ENCODE peak calls at places on chromosomes 11 and 22, in nine cellular contexts. L, R, T, M, D, U, G, C and Q are unnamed samples.

GRCh38 chr22:35756722-35757121 is 39.0 kb downstream of the APOL5 start:
- DNase-seq in M (no peak), G (no peak), R (no peak), D (no peak), C (no peak), T (no peak), L (no peak), U (no peak), Q (no peak)

GRCh38 chr11:67604815-67605214 is 1.9 kb upstream of the NDUFV1 start:
- DNase-seq in C (no peak), L (no peak), M (no peak), D (no peak), U (peak; percentile 35), R (no peak), T (no peak), G (no peak), Q (no peak)

GRCh38 chr11:121300313-121300971 is 7.9 kb downstream of the SC5D start:
- DNase-seq in T (peak; percentile 55), C (no peak), U (no peak), L (no peak), R (no peak), D (peak; percentile 36), G (no peak), M (no peak), Q (no peak)

GRCh38 chr11:88709567-88709966 is 356.2 kb downstream of the GRM5 start:
- DNase-seq in G (peak; percentile 52), U (peak; percentile 50), D (no peak), R (no peak), C (no peak), T (no peak), M (no peak), L (no peak), Q (no peak)

GRCh38 chr11:127052420-127052819 is 51.9 kb upstream of the KIRREL3 start:
- DNase-seq in L (peak; percentile 23), C (no peak), R (no peak), M (no peak), U (no peak), G (no peak), D (no peak), T (no peak), Q (no peak)

GRCh38 chr11:35618497-35619029 is 303 bp downstream of the FJX1 start:
- DNase-seq in D (no peak), U (peak; percentile 84), M (peak; percentile 25), G (no peak), L (peak; percentile 43), C (no peak), R (peak; percentile 31), T (peak; percentile 50), Q (peak; percentile 48)

GRCh38 chr11:86799680-86800075 is 664 bp upstream of the PRSS23 start:
- DNase-seq in C (peak; percentile 52), R (no peak), U (peak; percentile 72), M (peak; percentile 49), L (no peak), D (no peak), G (no peak), T (no peak), Q (no peak)

GRCh38 chr11:12983331-12983730 is 25.8 kb upstream of the RASSF10 start:
- DNase-seq in D (no peak), G (no peak), M (no peak), C (no peak), U (no peak), T (no peak), L (no peak), R (no peak), Q (no peak)

GRCh38 chr22:28801845-28802594 is 1.7 kb upstream of the XBP1 start:
- DNase-seq in T (peak; percentile 88), C (no peak), G (no peak), R (no peak), M (no peak), L (no peak), D (no peak), U (no peak), Q (no peak)

GRCh38 chr11:86101941-86102407 is 33.1 kb upstream of the PICALM start:
- DNase-seq in T (no peak), U (no peak), C (no peak), D (no peak), L (no peak), M (no peak), G (no peak), R (no peak), Q (no peak)

GRCh38 chr11:83736689-83737088 is 450.5 kb upstream of the CCDC90B start:
- DNase-seq in C (no peak), L (no peak), T (no peak), R (no peak), U (no peak), M (no peak), D (no peak), G (no peak), Q (no peak)

GRCh38 chr22:28112548-28113043 is 193.5 kb upstream of the PITPNB start:
- DNase-seq in D (no peak), G (peak; percentile 65), C (peak; percentile 40), T (no peak), R (peak; percentile 48), L (peak; percentile 58), U (peak; percentile 93), M (peak; percentile 30), Q (no peak)

GRCh38 chr11:128779036-128779435 is 85.2 kb downstream of the FLI1 start:
- DNase-seq in D (no peak), L (no peak), U (no peak), C (no peak), G (no peak), T (no peak), R (no peak), M (no peak), Q (no peak)

GRCh38 chr22:29954203-29954855 is 71.4 kb downstream of the MTMR3 start:
- DNase-seq in L (no peak), R (no peak), G (no peak), U (no peak), M (no peak), C (no peak), T (no peak), D (no peak), Q (no peak)

GRCh38 chr11:6637871-6638270 is 17.7 kb downstream of the DCHS1 start:
- DNase-seq in D (no peak), G (no peak), M (peak; percentile 66), C (no peak), T (peak; percentile 77), U (no peak), R (no peak), L (no peak), Q (no peak)

GRCh38 chr11:109914038-109914437 is 179.2 kb upstream of the ZC3H12C start:
- DNase-seq in M (no peak), G (no peak), T (no peak), C (no peak), L (no peak), R (no peak), U (no peak), D (no peak), Q (no peak)

GRCh38 chr11:9562716-9563115 is 10.8 kb upstream of the WEE1 start:
- DNase-seq in U (no peak), G (no peak), D (no peak), T (no peak), L (no peak), C (no peak), M (no peak), R (no peak), Q (no peak)

GRCh38 chr11:4551346-4551979 is 6.5 kb downstream of the OR52M1 start:
- DNase-seq in D (no peak), T (no peak), C (peak; percentile 30), L (no peak), G (no peak), U (peak; percentile 50), M (no peak), R (no peak), Q (no peak)

GRCh38 chr11:92227954-92228935 is 3.6 kb downstream of the FAT3 start:
- DNase-seq in R (no peak), C (no peak), G (no peak), D (no peak), T (no peak), U (no peak), L (no peak), M (no peak), Q (no peak)
- H3K27ac ChIP-seq in R (no peak overlapping the region), C (no peak overlapping the region), G (no peak overlapping the region), D (no peak overlapping the region), T (no peak overlapping the region), U (peak overlapping the region; percentile 90), L (no peak overlapping the region), M (no peak overlapping the region), Q (no peak overlapping the region)

DNA sequence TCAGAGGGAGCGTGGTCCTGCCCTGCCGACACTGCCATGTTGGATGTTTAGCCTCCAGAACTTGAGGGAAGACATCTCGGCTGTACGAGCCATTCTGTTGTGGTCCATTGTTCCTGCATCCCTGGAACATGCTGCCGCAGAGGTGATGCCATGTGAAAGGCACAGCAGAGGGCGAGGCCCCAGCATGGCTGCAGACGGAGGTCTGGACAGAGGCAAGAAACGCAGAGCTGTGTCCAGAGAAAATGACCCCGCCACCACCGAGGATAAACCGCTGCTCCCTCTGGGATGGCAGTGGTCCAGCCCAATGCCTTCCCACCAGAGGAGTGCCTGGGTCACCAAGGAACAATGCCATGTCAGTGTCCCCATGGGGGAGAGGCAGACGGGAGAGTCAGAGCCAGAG is 1422.6 kb downstream of the TBC1D22A start:
- DNase-seq in L (no peak), M (no peak), U (no peak), R (no peak), G (no peak), C (peak; percentile 3), T (no peak), D (no peak), Q (peak; percentile 60)
- H3K9me3 ChIP-seq in L (no peaks in the 10 kb centered on the region), M (no peaks in the 10 kb centered on the region), U (no peaks in the 10 kb centered on the region), R (no peaks in the 10 kb centered on the region), G (no peaks in the 10 kb centered on the region), C (no peaks in the 10 kb centered on the region), T (no peaks in the 10 kb centered on the region), D (no peaks in the 10 kb centered on the region), Q (no peaks in the 10 kb centered on the region)

GRCh38 chr22:17633998-17634323 is 4.6 kb upstream of the BCL2L13 start:
- DNase-seq in T (no peak), M (no peak), R (no peak), U (no peak), L (no peak), C (no peak), G (no peak), D (no peak), Q (no peak)
- H3K27ac ChIP-seq in T (no peak overlapping the region), M (peak overlapping the region; percentile 73), R (no peak overlapping the region), U (no peak overlapping the region), L (no peak overlapping the region), C (no peak overlapping the region), G (peak overlapping the region; percentile 88), D (peak overlapping the region; percentile 26), Q (no peak overlapping the region)

GRCh38 chr22:48976556-48977535 is 850.8 kb downstream of the BRD1 start:
- DNase-seq in R (no peak), T (no peak), C (no peak), G (no peak), D (no peak), U (no peak), L (no peak), M (no peak), Q (no peak)

GRCh38 chr22:48981671-48982070 is 846.0 kb downstream of the BRD1 start:
- DNase-seq in M (no peak), G (no peak), D (no peak), R (no peak), C (peak; percentile 20), L (no peak), T (no peak), U (no peak), Q (peak; percentile 49)

GRCh38 chr22:48980409-48980808 is 847.3 kb downstream of the BRD1 start:
- DNase-seq in U (no peak), T (no peak), G (no peak), D (no peak), L (no peak), M (no peak), R (no peak), C (no peak), Q (no peak)

GRCh38 chr22:48980918-48981317 is 846.8 kb downstream of the BRD1 start:
- DNase-seq in G (no peak), M (no peak), L (no peak), C (peak; percentile 15), D (no peak), U (no peak), T (no peak), R (no peak), Q (no peak)

GRCh38 chr22:48979482-48979881 is 848.2 kb downstream of the BRD1 start:
- DNase-seq in D (no peak), U (peak; percentile 86), C (peak; percentile 60), G (no peak), T (no peak), R (no peak), M (no peak), L (no peak), Q (no peak)
- H3K9me3 ChIP-seq in D (no peaks in the 10 kb centered on the region), U (no peaks in the 10 kb centered on the region), C (no peaks in the 10 kb centered on the region), G (no peaks in the 10 kb centered on the region), T (no peaks in the 10 kb centered on the region), R (no peaks in the 10 kb centered on the region), M (no peaks in the 10 kb centered on the region), L (no peaks in the 10 kb centered on the region), Q (no peaks in the 10 kb centered on the region)